ENCODE peak calls at places on chromosomes 6 and 20, in five cellular contexts. One of them, this sample, is unnamed.

GRCh38 chr20:19995220-19995863 is 21.8 kb upstream of the NAA20 start:
- DNase-seq in sigmoid colon: no peak
- DNase-seq in GM12892: no peak
- DNase-seq in spleen: no peak
- DNase-seq in HL-60: peak
- DNase-seq in this sample: no peak

GRCh38 chr20:49647509-49647908 is 66.2 kb downstream of the B4GALT5 start:
- DNase-seq in GM12892: no peak
- DNase-seq in HL-60: no peak
- DNase-seq in spleen: no peak
- DNase-seq in sigmoid colon: no peak
- DNase-seq in this sample: no peak

GRCh38 chr6:82616386-82617028 is 252.9 kb downstream of the TPBG start:
- DNase-seq in HL-60: no peak
- DNase-seq in spleen: no peak
- DNase-seq in GM12892: no peak
- DNase-seq in sigmoid colon: no peak
- DNase-seq in this sample: peak

GRCh38 chr6:163900570-163900969 is 486.1 kb downstream of the QKI start:
- DNase-seq in HL-60: no peak
- DNase-seq in GM12892: no peak
- DNase-seq in sigmoid colon: no peak
- DNase-seq in spleen: no peak
- DNase-seq in this sample: no peak

GRCh38 chr20:3163099-3164042 is 3.7 kb upstream of the FASTKD5 start:
- DNase-seq in sigmoid colon: no peak
- DNase-seq in GM12892: no peak
- DNase-seq in HL-60: no peak
- DNase-seq in spleen: no peak
- DNase-seq in this sample: no peak

GRCh38 chr20:44089987-44090674 is 96.9 kb downstream of the JPH2 start:
- DNase-seq in sigmoid colon: peak
- DNase-seq in GM12892: no peak
- DNase-seq in HL-60: peak
- DNase-seq in spleen: no peak
- DNase-seq in this sample: no peak

GRCh38 chr6:36834576-36835293 is 4.5 kb downstream of the CPNE5 start:
- DNase-seq in spleen: no peak
- DNase-seq in GM12892: no peak
- DNase-seq in HL-60: no peak
- DNase-seq in sigmoid colon: no peak
- DNase-seq in this sample: no peak

GRCh38 chr20:54535045-54535444 is 59.7 kb downstream of the DOK5 start:
- DNase-seq in HL-60: peak
- DNase-seq in sigmoid colon: no peak
- DNase-seq in GM12892: no peak
- DNase-seq in spleen: no peak
- DNase-seq in this sample: no peak

GRCh38 chr6:44943541-44943940 is 384.6 kb upstream of the RUNX2 start:
- DNase-seq in spleen: no peak
- DNase-seq in sigmoid colon: no peak
- DNase-seq in HL-60: no peak
- DNase-seq in GM12892: no peak
- DNase-seq in this sample: no peak

GRCh38 chr20:39777610-39778009 is 815.5 kb downstream of the DHX35 start:
- DNase-seq in GM12892: no peak
- DNase-seq in HL-60: no peak
- DNase-seq in sigmoid colon: no peak
- DNase-seq in spleen: no peak
- DNase-seq in this sample: no peak

GRCh38 chr6:10976571-10976970 is 67.5 kb downstream of the ELOVL2 start:
- DNase-seq in sigmoid colon: no peak
- DNase-seq in HL-60: no peak
- DNase-seq in spleen: no peak
- DNase-seq in GM12892: no peak
- DNase-seq in this sample: no peak

GRCh38 chr6:11263185-11263817 is 30.8 kb upstream of the NEDD9 start:
- DNase-seq in sigmoid colon: peak
- DNase-seq in GM12892: no peak
- DNase-seq in spleen: no peak
- DNase-seq in HL-60: no peak
- DNase-seq in this sample: no peak

GRCh38 chr6:39980839-39981580 is 46.7 kb upstream of the MOCS1 start:
- DNase-seq in sigmoid colon: no peak
- DNase-seq in GM12892: no peak
- DNase-seq in HL-60: peak
- DNase-seq in spleen: no peak
- DNase-seq in this sample: peak

GRCh38 chr6:72464246-72464645 is 157.6 kb upstream of the KCNQ5 start:
- DNase-seq in spleen: no peak
- DNase-seq in GM12892: no peak
- DNase-seq in sigmoid colon: no peak
- DNase-seq in HL-60: no peak
- DNase-seq in this sample: no peak

GRCh38 chr20:36563415-36563814 is 10.0 kb upstream of the TGIF2 start:
- DNase-seq in spleen: no peak
- DNase-seq in HL-60: no peak
- DNase-seq in sigmoid colon: no peak
- DNase-seq in GM12892: no peak
- DNase-seq in this sample: no peak

GRCh38 chr6:43093361-43094289 is 17.5 kb downstream of the PTK7 start:
- DNase-seq in GM12892: no peak
- DNase-seq in spleen: peak
- DNase-seq in sigmoid colon: peak
- DNase-seq in HL-60: no peak
- DNase-seq in this sample: no peak

GRCh38 chr6:4564746-4565145 is 211.5 kb upstream of the CDYL start:
- DNase-seq in sigmoid colon: no peak
- DNase-seq in spleen: no peak
- DNase-seq in HL-60: no peak
- DNase-seq in GM12892: no peak
- DNase-seq in this sample: no peak

GRCh38 chr20:23691675-23692074 is 2.8 kb upstream of the CST4 start:
- DNase-seq in GM12892: no peak
- DNase-seq in sigmoid colon: no peak
- DNase-seq in spleen: no peak
- DNase-seq in HL-60: no peak
- DNase-seq in this sample: no peak

GRCh38 chr20:56630506-56631317 is 1.6 kb downstream of the TFAP2C start:
- DNase-seq in spleen: no peak
- DNase-seq in HL-60: no peak
- DNase-seq in GM12892: no peak
- DNase-seq in sigmoid colon: no peak
- DNase-seq in this sample: no peak

GRCh38 chr6:31401403-31401802 is 2.0 kb upstream of the MICA start:
- DNase-seq in HL-60: no peak
- DNase-seq in GM12892: no peak
- DNase-seq in spleen: no peak
- DNase-seq in sigmoid colon: peak
- DNase-seq in this sample: no peak

GRCh38 chr20:38242848-38243449 is 17.6 kb downstream of the KIAA1755 start:
- DNase-seq in GM12892: no peak
- DNase-seq in HL-60: peak
- DNase-seq in spleen: peak
- DNase-seq in sigmoid colon: no peak
- DNase-seq in this sample: no peak

GRCh38 chr6:158059108-158059507 is 77.4 kb downstream of the SYNJ2 start:
- DNase-seq in HL-60: no peak
- DNase-seq in spleen: no peak
- DNase-seq in sigmoid colon: peak
- DNase-seq in GM12892: no peak
- DNase-seq in this sample: no peak

GRCh38 chr6:151998784-151999183 is 191.3 kb downstream of the ESR1 start:
- DNase-seq in spleen: no peak
- DNase-seq in sigmoid colon: no peak
- DNase-seq in HL-60: no peak
- DNase-seq in GM12892: no peak
- DNase-seq in this sample: no peak

GRCh38 chr6:13074746-13075490 is 253.4 kb downstream of the TBC1D7 start:
- DNase-seq in HL-60: no peak
- DNase-seq in sigmoid colon: no peak
- DNase-seq in GM12892: no peak
- DNase-seq in spleen: no peak
- DNase-seq in this sample: no peak

GRCh38 chr6:122803056-122803695 is 14.1 kb downstream of the SMPDL3A start:
- DNase-seq in spleen: no peak
- DNase-seq in HL-60: no peak
- DNase-seq in sigmoid colon: no peak
- DNase-seq in GM12892: no peak
- DNase-seq in this sample: no peak

GRCh38 chr6:44681782-44682181 is 294.3 kb downstream of the CDC5L start:
- DNase-seq in HL-60: no peak
- DNase-seq in GM12892: no peak
- DNase-seq in sigmoid colon: no peak
- DNase-seq in spleen: no peak
- DNase-seq in this sample: no peak

GRCh38 chr6:89013463-89013862 is 50.0 kb upstream of the RNGTT start:
- DNase-seq in HL-60: no peak
- DNase-seq in sigmoid colon: no peak
- DNase-seq in GM12892: no peak
- DNase-seq in spleen: no peak
- DNase-seq in this sample: no peak
- TF ChIP-seq POLR2AphosphoS5 in HL-60: no peak
- TF ChIP-seq POLR2AphosphoS5 in sigmoid colon: no peak
- TF ChIP-seq POLR2AphosphoS5 in GM12892: no peak
- TF ChIP-seq POLR2AphosphoS5 in spleen: no peak
- TF ChIP-seq POLR2AphosphoS5 in this sample: no peak

DNA sequence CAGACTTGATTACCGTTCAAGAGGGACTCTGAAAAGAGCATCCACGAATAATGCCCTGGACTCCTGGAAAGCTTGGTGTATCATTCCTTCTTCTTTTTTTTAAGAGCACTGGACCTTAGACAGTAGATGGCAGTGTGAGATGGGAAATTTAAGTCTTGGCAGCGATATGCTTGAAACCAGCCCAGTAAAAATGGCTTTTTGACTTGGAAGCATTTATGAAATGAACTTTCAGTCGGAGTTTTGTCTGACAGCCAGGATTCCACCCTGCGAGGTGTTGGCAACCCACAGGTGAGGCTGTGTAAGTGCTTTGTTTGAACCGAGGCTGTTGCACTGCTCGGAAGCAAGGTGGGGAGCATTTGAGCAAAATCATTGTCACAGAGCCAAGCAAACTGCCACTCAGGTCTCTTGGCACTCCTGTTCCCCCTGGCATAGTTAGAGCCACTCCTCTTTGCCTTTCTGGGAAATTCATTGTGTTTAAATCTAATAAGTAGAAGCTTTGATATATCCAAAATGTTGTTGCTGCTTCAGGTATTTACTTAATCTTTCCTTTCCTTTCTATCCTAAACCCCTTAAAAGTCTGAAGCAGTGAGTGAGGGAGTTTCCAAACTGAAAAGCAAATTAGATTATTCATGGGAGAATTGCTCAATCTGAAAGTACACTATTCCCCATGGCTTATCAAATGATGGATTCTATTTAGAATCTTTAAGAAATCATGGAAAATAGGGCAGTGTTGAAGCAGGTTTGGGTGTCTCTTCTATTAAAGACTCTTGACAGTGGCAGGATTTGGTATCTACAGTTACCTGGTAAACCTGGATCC is 272.8 kb upstream of the SLC35B3 start:
- DNase-seq in HL-60: peak
- DNase-seq in GM12892: no peak
- DNase-seq in sigmoid colon: no peak
- DNase-seq in spleen: no peak
- DNase-seq in this sample: peak
- TF ChIP-seq POLR2AphosphoS5 in HL-60: no peak
- TF ChIP-seq POLR2AphosphoS5 in GM12892: no peak
- TF ChIP-seq POLR2AphosphoS5 in sigmoid colon: no peak
- TF ChIP-seq POLR2AphosphoS5 in spleen: no peak
- TF ChIP-seq POLR2AphosphoS5 in this sample: no peak

GRCh38 chr6:98823845-98824162 is 10.6 kb upstream of the POU3F2 start:
- DNase-seq in HL-60: no peak
- DNase-seq in spleen: no peak
- DNase-seq in GM12892: no peak
- DNase-seq in sigmoid colon: no peak
- DNase-seq in this sample: no peak
- TF ChIP-seq POLR2AphosphoS5 in HL-60: no peak
- TF ChIP-seq POLR2AphosphoS5 in spleen: no peak
- TF ChIP-seq POLR2AphosphoS5 in GM12892: no peak
- TF ChIP-seq POLR2AphosphoS5 in sigmoid colon: no peak
- TF ChIP-seq POLR2AphosphoS5 in this sample: no peak

DNA sequence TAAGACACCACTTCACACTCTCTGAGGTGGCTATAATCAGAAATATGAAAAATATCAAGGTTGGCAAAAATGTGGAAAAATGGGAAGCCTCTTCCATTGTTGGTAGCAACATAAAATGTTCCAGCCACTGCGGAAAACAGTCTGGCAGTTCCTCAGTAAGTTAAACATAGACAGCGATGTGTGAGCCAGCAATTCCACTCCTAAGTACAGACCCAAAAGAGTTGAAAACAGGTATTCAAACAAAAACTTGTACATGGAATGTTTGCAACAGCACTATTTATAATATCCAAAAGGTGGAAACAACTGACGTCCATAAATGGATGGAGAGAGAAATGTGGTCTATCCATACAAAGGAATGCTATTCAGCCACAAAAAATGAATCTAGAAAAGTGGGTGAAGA is 7.4 kb upstream of the PPDPF start:
- DNase-seq in sigmoid colon: no peak
- DNase-seq in HL-60: no peak
- DNase-seq in GM12892: no peak
- DNase-seq in spleen: no peak
- DNase-seq in this sample: no peak
- TF ChIP-seq POLR2AphosphoS5 in sigmoid colon: no peak
- TF ChIP-seq POLR2AphosphoS5 in HL-60: no peak
- TF ChIP-seq POLR2AphosphoS5 in GM12892: no peak
- TF ChIP-seq POLR2AphosphoS5 in spleen: no peak
- TF ChIP-seq POLR2AphosphoS5 in this sample: no peak